ENCODE peak calls at places on chromosomes 5 and 9, in eight cellular contexts. One of them, this sample, is unnamed.

GRCh38 chr9:33452828-33453271 is 5.5 kb upstream of the AQP3 start:
- DNase-seq in adrenal gland: peak; percentile 78
- DNase-seq in WTC11: peak; percentile 88
- DNase-seq in uterus: no peak
- DNase-seq in Calu3: peak; percentile 77
- DNase-seq in lower lobe of right lung: peak; percentile 84
- DNase-seq in astrocyte of the cerebellum: peak; percentile 45
- DNase-seq in GM06990: peak; percentile 54
- DNase-seq in this sample: no peak

GRCh38 chr9:5863092-5863746 is 27.5 kb upstream of the MLANA start:
- DNase-seq in WTC11: no peak
- DNase-seq in GM06990: no peak
- DNase-seq in lower lobe of right lung: no peak
- DNase-seq in uterus: no peak
- DNase-seq in adrenal gland: no peak
- DNase-seq in astrocyte of the cerebellum: no peak
- DNase-seq in Calu3: no peak
- DNase-seq in this sample: no peak

GRCh38 chr5:174533771-174534221 is 190.6 kb upstream of the MSX2 start:
- DNase-seq in WTC11: no peak
- DNase-seq in uterus: no peak
- DNase-seq in lower lobe of right lung: no peak
- DNase-seq in Calu3: peak; percentile 60
- DNase-seq in astrocyte of the cerebellum: peak; percentile 69
- DNase-seq in adrenal gland: no peak
- DNase-seq in GM06990: no peak
- DNase-seq in this sample: no peak

GRCh38 chr9:6552738-6553121 is 92.8 kb downstream of the GLDC start:
- DNase-seq in lower lobe of right lung: no peak
- DNase-seq in GM06990: no peak
- DNase-seq in WTC11: no peak
- DNase-seq in uterus: no peak
- DNase-seq in adrenal gland: no peak
- DNase-seq in astrocyte of the cerebellum: no peak
- DNase-seq in Calu3: no peak
- DNase-seq in this sample: no peak

GRCh38 chr9:133716564-133717112 is 21.5 kb downstream of the SARDH start:
- DNase-seq in WTC11: no peak
- DNase-seq in Calu3: no peak
- DNase-seq in adrenal gland: no peak
- DNase-seq in uterus: no peak
- DNase-seq in GM06990: no peak
- DNase-seq in astrocyte of the cerebellum: no peak
- DNase-seq in lower lobe of right lung: no peak
- DNase-seq in this sample: peak; percentile 63

GRCh38 chr9:96619491-96620154 is at the start of gene CDC14B:
- DNase-seq in Calu3: peak; percentile 92
- DNase-seq in WTC11: peak; percentile 96
- DNase-seq in astrocyte of the cerebellum: peak; percentile 62
- DNase-seq in adrenal gland: peak; percentile 95
- DNase-seq in GM06990: peak; percentile 44
- DNase-seq in lower lobe of right lung: peak; percentile 95
- DNase-seq in uterus: peak; percentile 86
- DNase-seq in this sample: no peak

GRCh38 chr9:130932220-130933069 is 6.6 kb downstream of the FIBCD1 start:
- DNase-seq in Calu3: no peak
- DNase-seq in lower lobe of right lung: no peak
- DNase-seq in GM06990: no peak
- DNase-seq in astrocyte of the cerebellum: no peak
- DNase-seq in uterus: no peak
- DNase-seq in adrenal gland: no peak
- DNase-seq in WTC11: peak; percentile 35
- DNase-seq in this sample: no peak

GRCh38 chr5:169029087-169029486 is 271.9 kb downstream of the SLIT3 start:
- DNase-seq in adrenal gland: no peak
- DNase-seq in Calu3: no peak
- DNase-seq in GM06990: no peak
- DNase-seq in lower lobe of right lung: no peak
- DNase-seq in uterus: no peak
- DNase-seq in WTC11: no peak
- DNase-seq in astrocyte of the cerebellum: no peak
- DNase-seq in this sample: no peak

GRCh38 chr5:134131578-134132350 is 17.3 kb downstream of the TCF7 start:
- DNase-seq in adrenal gland: no peak
- DNase-seq in astrocyte of the cerebellum: no peak
- DNase-seq in Calu3: no peak
- DNase-seq in uterus: no peak
- DNase-seq in lower lobe of right lung: peak; percentile 28
- DNase-seq in WTC11: peak; percentile 5
- DNase-seq in GM06990: no peak
- DNase-seq in this sample: peak; percentile 80

GRCh38 chr5:134133995-134134541 is 19.6 kb downstream of the TCF7 start:
- DNase-seq in adrenal gland: peak; percentile 8
- DNase-seq in Calu3: no peak
- DNase-seq in lower lobe of right lung: peak; percentile 35
- DNase-seq in WTC11: no peak
- DNase-seq in GM06990: no peak
- DNase-seq in uterus: peak; percentile 9
- DNase-seq in astrocyte of the cerebellum: no peak
- DNase-seq in this sample: peak; percentile 83

GRCh38 chr5:134131165-134131564 is 16.7 kb downstream of the TCF7 start:
- DNase-seq in uterus: no peak
- DNase-seq in adrenal gland: no peak
- DNase-seq in lower lobe of right lung: peak; percentile 13
- DNase-seq in WTC11: no peak
- DNase-seq in GM06990: no peak
- DNase-seq in Calu3: no peak
- DNase-seq in astrocyte of the cerebellum: no peak
- DNase-seq in this sample: peak; percentile 48

GRCh38 chr5:134133213-134133994 is 18.9 kb downstream of the TCF7 start:
- DNase-seq in Calu3: no peak
- DNase-seq in adrenal gland: no peak
- DNase-seq in uterus: peak; percentile 12
- DNase-seq in GM06990: no peak
- DNase-seq in astrocyte of the cerebellum: no peak
- DNase-seq in WTC11: peak; percentile 2
- DNase-seq in lower lobe of right lung: peak; percentile 20
- DNase-seq in this sample: peak; percentile 85

DNA sequence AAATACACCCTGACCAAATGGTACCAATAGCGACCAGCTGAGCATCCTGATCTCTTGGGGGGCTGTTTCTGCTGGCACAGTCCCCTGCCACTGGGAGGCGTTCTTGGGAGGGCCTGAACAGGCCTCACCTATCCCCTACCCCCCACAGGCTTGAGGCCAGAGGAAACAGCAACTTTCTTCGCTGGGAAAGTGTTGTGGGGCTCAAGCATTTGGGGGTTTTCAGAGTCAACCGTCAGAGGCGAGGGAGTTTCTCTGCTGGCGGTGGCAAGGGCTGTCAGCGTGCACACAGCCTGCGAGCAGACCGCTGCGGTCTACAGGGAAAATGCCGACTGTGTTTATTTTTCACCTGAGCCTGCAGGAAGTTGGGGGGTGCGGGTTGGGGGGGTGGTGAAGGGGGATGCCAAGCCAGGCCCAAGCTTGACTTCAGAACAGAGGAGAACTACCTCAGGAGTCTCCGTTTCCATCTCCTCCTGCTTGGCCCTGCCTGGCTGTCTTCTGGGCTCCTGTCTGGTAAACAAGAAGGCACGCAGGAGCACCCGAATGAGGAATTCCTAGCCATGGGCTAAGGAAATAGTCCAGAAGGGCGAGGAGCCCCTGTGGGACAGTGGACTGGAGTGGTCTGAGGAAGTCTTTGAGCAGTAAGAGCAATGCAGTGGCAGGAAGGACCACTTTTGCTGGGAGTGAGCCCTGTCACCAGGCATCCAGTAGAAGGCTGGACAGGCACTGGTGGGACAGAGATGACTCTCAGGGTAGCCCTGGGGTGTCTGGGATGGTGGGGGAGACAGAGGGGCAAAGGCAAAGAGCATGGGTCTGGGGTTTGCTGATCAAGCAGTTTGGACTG is 18.1 kb downstream of the TCF7 start:
- DNase-seq in astrocyte of the cerebellum: no peak
- DNase-seq in adrenal gland: no peak
- DNase-seq in lower lobe of right lung: peak; percentile 41
- DNase-seq in WTC11: peak; percentile 66
- DNase-seq in uterus: no peak
- DNase-seq in GM06990: peak; percentile 84
- DNase-seq in Calu3: no peak
- DNase-seq in this sample: peak; percentile 69
- TF ChIP-seq CTCF in astrocyte of the cerebellum: no peak
- TF ChIP-seq CTCF in adrenal gland: no peak
- TF ChIP-seq CTCF in lower lobe of right lung: no peak
- TF ChIP-seq CTCF in WTC11: no peak
- TF ChIP-seq CTCF in uterus: no peak
- TF ChIP-seq CTCF in GM06990: peak; percentile 82
- TF ChIP-seq CTCF in Calu3: no peak
- TF ChIP-seq CTCF in this sample: no peak

GRCh38 chr5:134738963-134739661 is 764 bp downstream of the CAMLG start:
- DNase-seq in Calu3: peak; percentile 53
- DNase-seq in adrenal gland: peak; percentile 33
- DNase-seq in GM06990: peak; percentile 20
- DNase-seq in lower lobe of right lung: no peak
- DNase-seq in astrocyte of the cerebellum: peak; percentile 12
- DNase-seq in WTC11: no peak
- DNase-seq in uterus: no peak
- DNase-seq in this sample: peak; percentile 41
- TF ChIP-seq CTCF in Calu3: peak; percentile 7
- TF ChIP-seq CTCF in adrenal gland: peak; percentile 28
- TF ChIP-seq CTCF in GM06990: no peak
- TF ChIP-seq CTCF in lower lobe of right lung: no peak
- TF ChIP-seq CTCF in astrocyte of the cerebellum: peak; percentile 22
- TF ChIP-seq CTCF in WTC11: no peak
- TF ChIP-seq CTCF in uterus: peak; percentile 11
- TF ChIP-seq CTCF in this sample: peak; percentile 37

GRCh38 chr9:20622330-20623020 is at the start of gene MLLT3:
- DNase-seq in GM06990: peak; percentile 98
- DNase-seq in lower lobe of right lung: peak; percentile 97
- DNase-seq in WTC11: peak; percentile 94
- DNase-seq in uterus: peak; percentile 95
- DNase-seq in Calu3: peak; percentile 93
- DNase-seq in astrocyte of the cerebellum: peak; percentile 87
- DNase-seq in adrenal gland: peak; percentile 95
- DNase-seq in this sample: peak; percentile 96

GRCh38 chr9:20624201-20625002 is 2.1 kb upstream of the MLLT3 start:
- DNase-seq in astrocyte of the cerebellum: peak; percentile 68
- DNase-seq in WTC11: peak; percentile 32
- DNase-seq in lower lobe of right lung: peak; percentile 52
- DNase-seq in Calu3: peak; percentile 42
- DNase-seq in uterus: peak; percentile 60
- DNase-seq in GM06990: peak; percentile 33
- DNase-seq in adrenal gland: peak; percentile 66
- DNase-seq in this sample: no peak

GRCh38 chr9:20623021-20623747 is 885 bp upstream of the MLLT3 start:
- DNase-seq in uterus: peak; percentile 28
- DNase-seq in lower lobe of right lung: peak; percentile 58
- DNase-seq in Calu3: peak; percentile 21
- DNase-seq in astrocyte of the cerebellum: no peak
- DNase-seq in WTC11: peak; percentile 22
- DNase-seq in adrenal gland: peak; percentile 50
- DNase-seq in GM06990: peak; percentile 66
- DNase-seq in this sample: no peak

GRCh38 chr9:20623748-20624124 is 1.4 kb upstream of the MLLT3 start:
- DNase-seq in GM06990: no peak
- DNase-seq in uterus: no peak
- DNase-seq in Calu3: no peak
- DNase-seq in astrocyte of the cerebellum: no peak
- DNase-seq in lower lobe of right lung: no peak
- DNase-seq in WTC11: no peak
- DNase-seq in adrenal gland: no peak
- DNase-seq in this sample: no peak

DNA sequence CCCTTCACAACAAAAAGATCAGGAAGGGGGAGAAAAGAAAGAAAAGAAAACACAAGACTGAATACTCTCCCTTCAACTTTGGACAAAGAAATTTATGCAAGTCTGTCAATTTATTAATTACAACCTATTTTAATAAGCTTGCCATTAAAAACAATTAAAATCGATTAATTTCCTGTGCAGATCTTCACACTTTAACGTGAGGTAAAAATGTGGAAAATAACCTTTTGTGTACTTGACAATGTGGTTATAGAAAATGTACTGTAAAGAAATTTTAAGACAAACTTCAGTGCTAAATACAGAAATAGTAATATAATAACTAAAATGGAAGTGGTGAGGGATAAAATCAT is 2.7 kb upstream of the MLLT3 start:
- DNase-seq in GM06990: no peak
- DNase-seq in lower lobe of right lung: no peak
- DNase-seq in astrocyte of the cerebellum: no peak
- DNase-seq in adrenal gland: no peak
- DNase-seq in Calu3: no peak
- DNase-seq in uterus: no peak
- DNase-seq in WTC11: no peak
- DNase-seq in this sample: no peak
- TF ChIP-seq CTCF in GM06990: no peak
- TF ChIP-seq CTCF in lower lobe of right lung: peak; percentile 1
- TF ChIP-seq CTCF in astrocyte of the cerebellum: no peak
- TF ChIP-seq CTCF in adrenal gland: no peak
- TF ChIP-seq CTCF in Calu3: no peak
- TF ChIP-seq CTCF in uterus: no peak
- TF ChIP-seq CTCF in WTC11: no peak
- TF ChIP-seq CTCF in this sample: peak; percentile 63

GRCh38 chr5:68249520-68249919 is 34.0 kb downstream of the PIK3R1 start:
- DNase-seq in uterus: no peak
- DNase-seq in GM06990: no peak
- DNase-seq in WTC11: no peak
- DNase-seq in Calu3: no peak
- DNase-seq in lower lobe of right lung: no peak
- DNase-seq in astrocyte of the cerebellum: no peak
- DNase-seq in adrenal gland: no peak
- DNase-seq in this sample: no peak

GRCh38 chr5:68248896-68249295 is 33.3 kb downstream of the PIK3R1 start:
- DNase-seq in GM06990: no peak
- DNase-seq in uterus: no peak
- DNase-seq in Calu3: no peak
- DNase-seq in WTC11: no peak
- DNase-seq in adrenal gland: no peak
- DNase-seq in astrocyte of the cerebellum: no peak
- DNase-seq in lower lobe of right lung: no peak
- DNase-seq in this sample: no peak

GRCh38 chr5:68245325-68245724 is 29.8 kb downstream of the PIK3R1 start:
- DNase-seq in astrocyte of the cerebellum: peak; percentile 38
- DNase-seq in uterus: no peak
- DNase-seq in Calu3: no peak
- DNase-seq in lower lobe of right lung: no peak
- DNase-seq in GM06990: no peak
- DNase-seq in WTC11: no peak
- DNase-seq in adrenal gland: no peak
- DNase-seq in this sample: no peak

GRCh38 chr5:68247627-68248026 is 32.1 kb downstream of the PIK3R1 start:
- DNase-seq in adrenal gland: no peak
- DNase-seq in GM06990: no peak
- DNase-seq in astrocyte of the cerebellum: no peak
- DNase-seq in uterus: no peak
- DNase-seq in WTC11: no peak
- DNase-seq in Calu3: no peak
- DNase-seq in lower lobe of right lung: no peak
- DNase-seq in this sample: no peak

DNA sequence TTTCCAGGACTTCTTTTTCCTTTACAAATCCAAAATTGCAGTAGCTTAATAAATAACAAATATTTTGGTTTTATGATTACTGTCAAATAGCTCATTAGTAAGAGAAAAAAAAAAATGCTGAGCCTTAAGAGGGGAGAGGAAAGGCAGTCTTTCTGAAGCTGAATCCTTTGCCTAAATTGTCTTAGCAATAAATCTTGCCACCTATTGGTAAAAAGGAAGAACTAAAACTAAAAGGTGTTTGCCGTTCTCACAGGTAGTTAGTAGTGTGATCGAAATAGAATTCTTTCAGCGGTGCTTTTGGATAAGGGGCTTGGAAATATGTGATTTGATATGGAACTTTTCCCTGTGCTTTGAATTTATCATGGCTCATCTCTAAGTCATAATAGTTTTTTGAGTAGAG is 31.2 kb downstream of the PIK3R1 start:
- DNase-seq in Calu3: no peak
- DNase-seq in astrocyte of the cerebellum: no peak
- DNase-seq in GM06990: no peak
- DNase-seq in adrenal gland: no peak
- DNase-seq in lower lobe of right lung: no peak
- DNase-seq in WTC11: no peak
- DNase-seq in uterus: no peak
- DNase-seq in this sample: no peak
- TF ChIP-seq CTCF in Calu3: no peak
- TF ChIP-seq CTCF in astrocyte of the cerebellum: no peak
- TF ChIP-seq CTCF in GM06990: peak; percentile 18
- TF ChIP-seq CTCF in adrenal gland: no peak
- TF ChIP-seq CTCF in lower lobe of right lung: no peak
- TF ChIP-seq CTCF in WTC11: no peak
- TF ChIP-seq CTCF in uterus: peak; percentile 10
- TF ChIP-seq CTCF in this sample: peak; percentile 71